ENCODE peak calls at places on chromosomes 16 and 17, in seven cellular contexts. One of them, this sample, is unnamed.
A peak's percentile ranks its signal among the peaks of the same experiment; 100 is the strongest.

GRCh38 chr17:27577124-27577761 is 53.7 kb upstream of the LGALS9 start:
- DNase-seq in OCI-LY7: no peak
- DNase-seq in mammary epithelial cell: peak; percentile 49
- DNase-seq in omental fat pad: no peak
- DNase-seq in RWPE1: no peak
- DNase-seq in HFFc6: peak; percentile 41
- DNase-seq in PC-3: peak; percentile 59
- DNase-seq in this sample: no peak

GRCh38 chr17:81510524-81510797 is 2.1 kb downstream of the ACTG1 start:
- DNase-seq in HFFc6: no peak
- DNase-seq in OCI-LY7: no peak
- DNase-seq in PC-3: no peak
- DNase-seq in mammary epithelial cell: no peak
- DNase-seq in omental fat pad: no peak
- DNase-seq in RWPE1: no peak
- DNase-seq in this sample: no peak

GRCh38 chr17:73349138-73349537 is 37.3 kb upstream of the CDC42EP4 start:
- DNase-seq in OCI-LY7: no peak
- DNase-seq in PC-3: no peak
- DNase-seq in HFFc6: no peak
- DNase-seq in mammary epithelial cell: no peak
- DNase-seq in RWPE1: no peak
- DNase-seq in omental fat pad: no peak
- DNase-seq in this sample: no peak

GRCh38 chr17:53806473-53806872 is 16.3 kb upstream of the KIF2B start:
- DNase-seq in RWPE1: no peak
- DNase-seq in HFFc6: no peak
- DNase-seq in OCI-LY7: no peak
- DNase-seq in omental fat pad: no peak
- DNase-seq in PC-3: no peak
- DNase-seq in mammary epithelial cell: no peak
- DNase-seq in this sample: no peak

GRCh38 chr17:2722611-2723010 is 11.0 kb upstream of the CLUH start:
- DNase-seq in RWPE1: no peak
- DNase-seq in PC-3: no peak
- DNase-seq in OCI-LY7: no peak
- DNase-seq in mammary epithelial cell: no peak
- DNase-seq in omental fat pad: no peak
- DNase-seq in HFFc6: no peak
- DNase-seq in this sample: no peak

GRCh38 chr17:74852237-74853047 is 7.2 kb downstream of the GRIN2C start:
- DNase-seq in OCI-LY7: peak; percentile 79
- DNase-seq in omental fat pad: no peak
- DNase-seq in mammary epithelial cell: peak; percentile 51
- DNase-seq in HFFc6: no peak
- DNase-seq in RWPE1: peak; percentile 70
- DNase-seq in PC-3: no peak
- DNase-seq in this sample: no peak

GRCh38 chr17:75549246-75550138 is 24.0 kb downstream of the LLGL2 start:
- DNase-seq in OCI-LY7: no peak
- DNase-seq in PC-3: peak; percentile 96
- DNase-seq in RWPE1: peak; percentile 68
- DNase-seq in HFFc6: no peak
- DNase-seq in mammary epithelial cell: peak; percentile 71
- DNase-seq in omental fat pad: no peak
- DNase-seq in this sample: peak; percentile 78

GRCh38 chr17:38608648-38609047 is 2.9 kb upstream of the SRCIN1 start:
- DNase-seq in mammary epithelial cell: peak; percentile 43
- DNase-seq in PC-3: peak; percentile 43
- DNase-seq in HFFc6: no peak
- DNase-seq in OCI-LY7: no peak
- DNase-seq in RWPE1: peak; percentile 52
- DNase-seq in omental fat pad: no peak
- DNase-seq in this sample: no peak

GRCh38 chr17:73013816-73014663 is 78.4 kb downstream of the SLC39A11 start:
- DNase-seq in mammary epithelial cell: no peak
- DNase-seq in HFFc6: peak; percentile 6
- DNase-seq in PC-3: peak; percentile 57
- DNase-seq in OCI-LY7: peak; percentile 11
- DNase-seq in omental fat pad: no peak
- DNase-seq in RWPE1: no peak
- DNase-seq in this sample: no peak

GRCh38 chr16:1781758-1782407 is 488 bp downstream of the SPSB3 start:
- DNase-seq in HFFc6: no peak
- DNase-seq in omental fat pad: no peak
- DNase-seq in mammary epithelial cell: peak; percentile 35
- DNase-seq in PC-3: no peak
- DNase-seq in OCI-LY7: peak; percentile 36
- DNase-seq in RWPE1: peak; percentile 39
- DNase-seq in this sample: no peak

GRCh38 chr16:30874821-30875717 is 18.8 kb downstream of the BCL7C start:
- DNase-seq in mammary epithelial cell: peak; percentile 87
- DNase-seq in HFFc6: peak; percentile 81
- DNase-seq in OCI-LY7: peak; percentile 95
- DNase-seq in RWPE1: peak; percentile 79
- DNase-seq in PC-3: peak; percentile 81
- DNase-seq in omental fat pad: peak; percentile 48
- DNase-seq in this sample: peak; percentile 95

DNA sequence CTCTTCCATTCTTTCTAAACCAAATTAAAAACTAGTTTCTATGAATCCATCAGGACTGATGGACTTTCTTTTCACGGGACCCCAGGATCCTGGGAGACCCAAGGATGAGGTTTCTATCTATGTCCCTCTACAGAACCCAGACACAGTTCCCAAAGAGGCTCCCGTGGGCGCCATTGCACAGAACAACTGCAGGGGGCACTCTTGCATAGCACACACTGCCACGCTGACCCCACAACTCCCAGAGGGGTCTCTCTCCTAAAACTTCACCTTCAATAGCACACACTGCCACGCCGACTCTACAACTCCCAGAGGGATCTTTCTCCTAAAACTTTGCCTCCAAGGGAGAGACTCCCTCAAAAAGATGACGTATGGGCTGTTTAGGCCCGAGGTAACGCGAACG is 9.0 kb downstream of the ABR start:
- DNase-seq in omental fat pad: no peak
- DNase-seq in PC-3: no peak
- DNase-seq in HFFc6: no peak
- DNase-seq in mammary epithelial cell: no peak
- DNase-seq in RWPE1: no peak
- DNase-seq in OCI-LY7: no peak
- DNase-seq in this sample: no peak
- TF ChIP-seq CTCF in omental fat pad: no peak
- TF ChIP-seq CTCF in PC-3: peak; percentile 37
- TF ChIP-seq CTCF in HFFc6: no peak
- TF ChIP-seq CTCF in mammary epithelial cell: peak; percentile 5
- TF ChIP-seq CTCF in RWPE1: no peak
- TF ChIP-seq CTCF in OCI-LY7: peak; percentile 76
- TF ChIP-seq CTCF in this sample: peak; percentile 60

GRCh38 chr17:80441133-80441578 is 26.2 kb downstream of the ENDOV start:
- DNase-seq in PC-3: peak; percentile 40
- DNase-seq in OCI-LY7: peak; percentile 65
- DNase-seq in mammary epithelial cell: no peak
- DNase-seq in HFFc6: no peak
- DNase-seq in RWPE1: peak; percentile 67
- DNase-seq in omental fat pad: no peak
- DNase-seq in this sample: peak; percentile 85
- TF ChIP-seq CTCF in PC-3: no peak
- TF ChIP-seq CTCF in OCI-LY7: no peak
- TF ChIP-seq CTCF in mammary epithelial cell: no peak
- TF ChIP-seq CTCF in HFFc6: no peak
- TF ChIP-seq CTCF in RWPE1: no peak
- TF ChIP-seq CTCF in omental fat pad: no peak
- TF ChIP-seq CTCF in this sample: peak; percentile 62

GRCh38 chr17:65423346-65424140 is 137.9 kb downstream of the AXIN2 start:
- DNase-seq in mammary epithelial cell: no peak
- DNase-seq in RWPE1: no peak
- DNase-seq in OCI-LY7: no peak
- DNase-seq in omental fat pad: no peak
- DNase-seq in HFFc6: no peak
- DNase-seq in PC-3: no peak
- DNase-seq in this sample: no peak
- TF ChIP-seq CTCF in mammary epithelial cell: no peak
- TF ChIP-seq CTCF in RWPE1: no peak
- TF ChIP-seq CTCF in OCI-LY7: no peak
- TF ChIP-seq CTCF in omental fat pad: no peak
- TF ChIP-seq CTCF in HFFc6: no peak
- TF ChIP-seq CTCF in PC-3: no peak
- TF ChIP-seq CTCF in this sample: no peak

DNA sequence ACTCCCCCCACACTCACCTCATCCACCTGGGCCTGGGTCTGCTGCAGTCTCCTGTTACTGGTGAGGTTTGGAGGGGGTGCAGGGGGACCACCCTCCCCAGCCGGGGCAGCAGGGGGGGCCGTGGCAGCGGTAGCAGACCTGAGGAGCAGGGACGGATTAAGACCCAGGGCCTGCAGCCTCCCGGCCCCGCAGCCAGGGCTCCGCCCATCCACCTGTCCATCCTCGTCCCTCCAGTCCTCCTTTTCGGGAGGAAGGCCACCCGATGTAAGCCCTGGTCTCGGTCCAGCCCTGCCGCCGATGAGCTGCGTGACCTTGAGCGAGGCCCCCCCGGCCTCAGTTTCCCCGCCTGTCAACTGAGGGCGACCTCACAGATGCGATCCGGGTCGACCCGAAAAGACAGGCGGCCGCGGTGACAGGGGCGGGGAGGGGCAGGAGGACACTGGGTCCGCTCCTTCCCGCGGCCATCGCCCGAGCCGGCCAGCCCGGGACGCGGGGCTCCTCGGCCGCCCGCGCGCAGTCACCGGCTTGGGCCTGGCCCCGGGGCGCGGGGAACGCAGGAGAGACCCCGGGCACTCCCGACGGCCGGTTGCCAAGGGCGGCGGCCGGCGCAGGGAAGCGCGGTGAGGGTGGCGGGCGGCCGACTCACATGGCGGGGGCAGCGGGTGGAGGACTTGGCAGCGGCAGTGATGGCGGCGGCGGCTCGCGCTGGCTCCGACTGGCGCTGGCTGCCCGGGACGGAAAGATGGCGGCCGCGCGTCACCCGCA is at the start of gene VAMP2:
- DNase-seq in HFFc6: peak; percentile 68
- DNase-seq in omental fat pad: no peak
- DNase-seq in RWPE1: peak; percentile 49
- DNase-seq in OCI-LY7: peak; percentile 80
- DNase-seq in PC-3: peak; percentile 60
- DNase-seq in mammary epithelial cell: peak; percentile 66
- DNase-seq in this sample: peak; percentile 89
- TF ChIP-seq CTCF in HFFc6: peak; percentile 22
- TF ChIP-seq CTCF in omental fat pad: no peak
- TF ChIP-seq CTCF in RWPE1: no peak
- TF ChIP-seq CTCF in OCI-LY7: no peak
- TF ChIP-seq CTCF in PC-3: no peak
- TF ChIP-seq CTCF in mammary epithelial cell: no peak
- TF ChIP-seq CTCF in this sample: peak; percentile 31

DNA sequence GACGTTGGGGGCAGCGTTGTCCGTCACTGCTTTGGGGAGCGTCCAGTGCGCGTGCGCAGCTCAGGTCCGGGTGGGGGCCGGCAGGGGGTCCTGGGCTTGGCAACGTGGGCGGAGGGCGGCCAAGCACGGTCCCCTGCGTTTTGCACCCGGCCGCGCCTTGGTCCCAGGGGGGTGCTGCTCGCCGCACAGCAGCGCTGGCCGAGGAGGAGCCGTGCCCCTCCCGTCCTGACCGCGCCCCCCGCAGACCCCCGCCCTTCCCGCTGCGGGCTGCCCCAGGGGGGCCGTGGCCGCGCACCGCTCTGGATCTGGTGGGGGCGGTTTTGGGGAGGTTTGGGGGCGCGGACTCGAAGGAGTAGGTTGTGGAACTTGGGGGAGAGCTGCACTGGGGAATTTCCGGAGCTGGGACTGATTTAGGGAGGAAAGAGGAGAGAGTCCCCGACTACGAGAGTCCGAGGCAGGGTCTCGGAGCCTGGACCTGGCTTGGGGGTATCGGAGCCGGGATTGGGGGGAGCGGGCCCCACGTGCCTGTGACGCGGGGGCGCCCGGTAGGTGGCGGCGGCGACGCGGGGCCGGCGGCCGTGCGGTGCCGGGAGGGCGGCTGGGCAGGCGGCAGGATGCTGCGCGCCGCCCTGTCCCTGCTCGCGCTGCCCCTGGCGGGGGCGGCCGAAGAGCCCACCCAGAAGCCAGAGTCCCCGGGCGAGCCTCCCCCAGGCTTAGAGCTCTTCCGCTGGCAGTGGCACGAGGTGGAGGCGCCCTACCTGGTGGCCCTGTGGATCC is at the start of gene SLC9A5:
- DNase-seq in RWPE1: no peak
- DNase-seq in OCI-LY7: peak; percentile 32
- DNase-seq in mammary epithelial cell: no peak
- DNase-seq in omental fat pad: no peak
- DNase-seq in HFFc6: no peak
- DNase-seq in PC-3: no peak
- DNase-seq in this sample: no peak
- TF ChIP-seq CTCF in RWPE1: peak; percentile 28
- TF ChIP-seq CTCF in OCI-LY7: no peak
- TF ChIP-seq CTCF in mammary epithelial cell: no peak
- TF ChIP-seq CTCF in omental fat pad: no peak
- TF ChIP-seq CTCF in HFFc6: peak; percentile 63
- TF ChIP-seq CTCF in PC-3: no peak
- TF ChIP-seq CTCF in this sample: peak; percentile 42

DNA sequence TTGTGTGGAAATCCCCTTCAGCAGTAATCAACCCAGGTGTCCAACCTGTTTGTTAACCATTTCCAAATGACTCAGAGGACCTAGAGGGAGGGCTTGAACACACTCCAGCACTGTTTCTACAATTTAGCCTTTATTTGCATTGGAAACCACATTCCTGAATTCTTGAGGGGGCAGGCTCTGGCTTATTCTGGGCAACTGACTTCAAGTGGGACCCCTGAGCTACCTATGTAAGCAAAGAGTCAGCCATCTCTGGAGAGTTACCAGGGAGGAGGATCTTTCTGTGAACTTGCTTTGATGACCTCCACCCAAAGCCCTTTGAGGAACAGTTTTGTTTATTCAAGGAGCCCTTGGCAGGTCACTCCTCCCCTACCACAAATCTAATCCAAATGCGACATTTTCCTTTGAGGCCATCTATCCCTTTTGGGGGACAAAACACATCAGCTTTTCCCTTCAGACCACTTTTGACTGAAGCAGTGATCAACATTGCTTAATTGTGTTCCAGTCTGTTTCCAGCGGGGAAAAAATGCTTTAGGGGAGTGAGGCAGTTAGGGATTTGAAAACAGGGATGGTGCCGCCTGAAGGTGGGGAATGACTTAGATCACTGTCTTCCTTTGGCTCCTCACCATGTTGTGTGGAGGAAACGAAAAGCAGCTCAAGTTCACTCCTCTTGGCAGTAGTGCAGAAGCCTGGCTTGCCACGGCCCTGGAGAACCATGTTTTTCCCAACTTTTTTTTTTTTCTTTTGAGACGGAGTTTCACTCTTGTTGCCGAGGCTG is 46.2 kb downstream of the TUBD1 start:
- DNase-seq in RWPE1: peak; percentile 68
- DNase-seq in mammary epithelial cell: peak; percentile 95
- DNase-seq in omental fat pad: no peak
- DNase-seq in PC-3: peak; percentile 99
- DNase-seq in HFFc6: peak; percentile 57
- DNase-seq in OCI-LY7: peak; percentile 53
- DNase-seq in this sample: no peak
- TF ChIP-seq CTCF in RWPE1: no peak
- TF ChIP-seq CTCF in mammary epithelial cell: no peak
- TF ChIP-seq CTCF in omental fat pad: no peak
- TF ChIP-seq CTCF in PC-3: no peak
- TF ChIP-seq CTCF in HFFc6: no peak
- TF ChIP-seq CTCF in OCI-LY7: no peak
- TF ChIP-seq CTCF in this sample: no peak

GRCh38 chr16:9092282-9092962 is 978 bp downstream of the HAPSTR1 start:
- DNase-seq in RWPE1: peak; percentile 18
- DNase-seq in mammary epithelial cell: no peak
- DNase-seq in OCI-LY7: peak; percentile 52
- DNase-seq in HFFc6: no peak
- DNase-seq in omental fat pad: no peak
- DNase-seq in PC-3: no peak
- DNase-seq in this sample: peak; percentile 73
- TF ChIP-seq CTCF in RWPE1: no peak
- TF ChIP-seq CTCF in mammary epithelial cell: no peak
- TF ChIP-seq CTCF in OCI-LY7: peak; percentile 30
- TF ChIP-seq CTCF in HFFc6: peak; percentile 39
- TF ChIP-seq CTCF in omental fat pad: no peak
- TF ChIP-seq CTCF in PC-3: no peak
- TF ChIP-seq CTCF in this sample: no peak